ENCODE peak calls at places on chromosomes 16 and 17, in six cellular contexts. Q, G, M, I, R and J are unnamed samples.

GRCh38 chr16:24069036-24069590 is 187.0 kb upstream of the CACNG3 start:
- DNase-seq in Q (no peak), G (no peak), M (no peak), I (no peak), R (no peak), J (no peak)

GRCh38 chr16:73572135-73572534 is 524.2 kb upstream of the ZFHX3 start:
- DNase-seq in Q (peak), G (no peak), M (peak), I (peak), R (no peak), J (no peak)

GRCh38 chr17:225551-225950 is 44.1 kb upstream of the DOC2B start:
- DNase-seq in Q (no peak), G (no peak), M (no peak), I (peak), R (no peak), J (peak)

GRCh38 chr16:14071576-14072271 is 605 bp downstream of the MRTFB start:
- DNase-seq in Q (no peak), G (peak), M (no peak), I (no peak), R (peak), J (no peak)

GRCh38 chr17:68711858-68712257 is 110.7 kb upstream of the FAM20A start:
- DNase-seq in Q (no peak), G (no peak), M (no peak), I (no peak), R (no peak), J (no peak)

GRCh38 chr16:48075398-48075797 is 80.4 kb downstream of the ABCC12 start:
- DNase-seq in Q (no peak), G (peak), M (no peak), I (no peak), R (no peak), J (no peak)

GRCh38 chr16:48846277-48846676 is 236.3 kb upstream of the N4BP1 start:
- DNase-seq in Q (no peak), G (no peak), M (no peak), I (no peak), R (no peak), J (no peak)

GRCh38 chr16:4138735-4139134 is 22.5 kb upstream of the ADCY9 start:
- DNase-seq in Q (no peak), G (no peak), M (no peak), I (no peak), R (no peak), J (no peak)

GRCh38 chr17:17179371-17179827 is 26.7 kb downstream of the PLD6 start:
- DNase-seq in Q (no peak), G (no peak), M (no peak), I (no peak), R (no peak), J (no peak)

GRCh38 chr17:65941500-65941899 is 250.4 kb downstream of the CEP112 start:
- DNase-seq in Q (no peak), G (no peak), M (no peak), I (no peak), R (no peak), J (no peak)

GRCh38 chr17:55527520-55528118 is 16.4 kb upstream of the SMIM36 start:
- DNase-seq in Q (no peak), G (peak), M (peak), I (no peak), R (peak), J (peak)

GRCh38 chr17:78669975-78670518 is 92.9 kb upstream of the DNAH17 start:
- DNase-seq in Q (no peak), G (no peak), M (no peak), I (no peak), R (no peak), J (no peak)

GRCh38 chr17:5915337-5915736 is 154.8 kb upstream of the WSCD1 start:
- DNase-seq in Q (no peak), G (no peak), M (no peak), I (no peak), R (no peak), J (no peak)

GRCh38 chr16:11692171-11692570 is 23.9 kb downstream of the SNN start:
- DNase-seq in Q (no peak), G (no peak), M (no peak), I (no peak), R (no peak), J (no peak)

GRCh38 chr17:27888945-27889344 is 4.2 kb downstream of the LYRM9 start:
- DNase-seq in Q (peak), G (peak), M (peak), I (no peak), R (no peak), J (no peak)

GRCh38 chr16:85199880-85200279 is 87.6 kb upstream of the CIBAR2 start:
- DNase-seq in Q (no peak), G (no peak), M (no peak), I (no peak), R (no peak), J (no peak)

GRCh38 chr17:61477204-61477834 is 25.1 kb downstream of the TBX4 start:
- DNase-seq in Q (no peak), G (no peak), M (no peak), I (no peak), R (no peak), J (peak)

GRCh38 chr16:70250748-70251650 is 741 bp downstream of the EXOSC6 start:
- DNase-seq in Q (peak), G (peak), M (peak), I (peak), R (peak), J (no peak)

GRCh38 chr17:29722411-29723198 is 99.9 kb upstream of the CORO6 start:
- DNase-seq in Q (no peak), G (no peak), M (peak), I (peak), R (no peak), J (peak)

GRCh38 chr16:64090327-64090726 is 1031.5 kb downstream of the CDH11 start:
- DNase-seq in Q (no peak), G (no peak), M (no peak), I (no peak), R (no peak), J (no peak)

GRCh38 chr16:1090620-1091587 is 5.1 kb downstream of the C1QTNF8 start:
- DNase-seq in Q (no peak), G (peak), M (no peak), I (peak), R (no peak), J (no peak)

GRCh38 chr17:28346746-28347246 is 10.5 kb downstream of the POLDIP2 start:
- DNase-seq in Q (peak), G (peak), M (peak), I (no peak), R (no peak), J (peak)

GRCh38 chr17:83189013-83189672 is 109.7 kb downstream of the METRNL start:
- DNase-seq in Q (no peak), G (no peak), M (no peak), I (peak), R (no peak), J (peak)

GRCh38 chr17:488993-489757 is 136.6 kb upstream of the RPH3AL start:
- DNase-seq in Q (no peak), G (peak), M (no peak), I (no peak), R (no peak), J (peak)

GRCh38 chr16:30065943-30066881 is 652 bp downstream of the ALDOA start:
- DNase-seq in Q (no peak), G (no peak), M (peak), I (no peak), R (no peak), J (peak)

GRCh38 chr17:51091635-51092034 is 29.0 kb downstream of the SPAG9 start:
- DNase-seq in Q (no peak), G (no peak), M (no peak), I (no peak), R (no peak), J (no peak)

GRCh38 chr16:88315543-88316105 is 67.1 kb upstream of the ZNF469 start:
- DNase-seq in Q (peak), G (peak), M (peak), I (peak), R (peak), J (no peak)

GRCh38 chr16:2954647-2955381 is 9.3 kb upstream of the KREMEN2 start:
- DNase-seq in Q (no peak), G (no peak), M (no peak), I (no peak), R (no peak), J (no peak)

GRCh38 chr17:6559753-6560215 is 3.4 kb upstream of the PITPNM3 start:
- DNase-seq in Q (no peak), G (no peak), M (peak), I (no peak), R (no peak), J (peak)

GRCh38 chr17:66715076-66715675 is 119.7 kb upstream of the CACNG5 start:
- DNase-seq in Q (no peak), G (no peak), M (no peak), I (no peak), R (no peak), J (no peak)

GRCh38 chr17:45288825-45289224 is 26.9 kb upstream of the SPATA32 start:
- DNase-seq in Q (peak), G (no peak), M (no peak), I (peak), R (no peak), J (no peak)

GRCh38 chr16:88881090-88881580 is 14.7 kb upstream of the PABPN1L start:
- DNase-seq in Q (peak), G (no peak), M (no peak), I (no peak), R (no peak), J (no peak)

GRCh38 chr17:21019976-21020575 is 22.7 kb downstream of the USP22 start:
- DNase-seq in Q (peak), G (no peak), M (peak), I (no peak), R (no peak), J (no peak)

GRCh38 chr16:24111903-24112302 is 144.2 kb upstream of the CACNG3 start:
- DNase-seq in Q (no peak), G (no peak), M (no peak), I (no peak), R (no peak), J (no peak)

GRCh38 chr17:45787044-45787443 is 2.9 kb downstream of the CRHR1 start:
- DNase-seq in Q (no peak), G (no peak), M (no peak), I (no peak), R (no peak), J (no peak)

GRCh38 chr17:39705786-39706348 is 6.0 kb downstream of the ERBB2 start:
- DNase-seq in Q (peak), G (no peak), M (no peak), I (peak), R (no peak), J (no peak)

GRCh38 chr16:88870608-88871348 is 4.3 kb upstream of the PABPN1L start:
- DNase-seq in Q (no peak), G (no peak), M (no peak), I (no peak), R (no peak), J (no peak)

GRCh38 chr17:17419166-17419565 is 57.6 kb upstream of the MED9 start:
- DNase-seq in Q (no peak), G (no peak), M (no peak), I (no peak), R (no peak), J (no peak)

GRCh38 chr17:2711608-2712299 is at the start of gene CLUH:
- DNase-seq in Q (peak), G (peak), M (peak), I (peak), R (peak), J (peak)
- TF ChIP-seq POLR2A in Q (no peak), G (peak), M (peak), I (peak), R (peak), J (peak)

GRCh38 chr17:59434429-59434828 is 103.0 kb downstream of the YPEL2 start:
- DNase-seq in Q (no peak), G (no peak), M (no peak), I (no peak), R (no peak), J (no peak)

GRCh38 chr17:59439261-59439660 is 107.8 kb downstream of the YPEL2 start:
- DNase-seq in Q (no peak), G (no peak), M (no peak), I (no peak), R (no peak), J (no peak)

GRCh38 chr17:59435238-59435637 is 103.8 kb downstream of the YPEL2 start:
- DNase-seq in Q (no peak), G (no peak), M (no peak), I (no peak), R (no peak), J (no peak)

GRCh38 chr17:59437766-59438165 is 106.3 kb downstream of the YPEL2 start:
- DNase-seq in Q (no peak), G (no peak), M (no peak), I (no peak), R (no peak), J (no peak)

GRCh38 chr17:59436900-59437299 is 105.4 kb downstream of the YPEL2 start:
- DNase-seq in Q (no peak), G (no peak), M (peak), I (peak), R (no peak), J (no peak)
- TF ChIP-seq POLR2A in Q (no peak), G (no peak), M (no peak), I (no peak), R (no peak), J (no peak)

GRCh38 chr16:67419931-67420330 is 3.7 kb upstream of the ZDHHC1 start:
- DNase-seq in Q (no peak), G (no peak), M (no peak), I (no peak), R (no peak), J (no peak)

GRCh38 chr16:67417333-67418061 is 1.2 kb upstream of the ZDHHC1 start:
- DNase-seq in Q (no peak), G (no peak), M (no peak), I (no peak), R (no peak), J (no peak)

GRCh38 chr16:67413978-67414891 is 2.0 kb downstream of the ZDHHC1 start:
- DNase-seq in Q (no peak), G (no peak), M (peak), I (no peak), R (no peak), J (no peak)

GRCh38 chr16:67419502-67419901 is 3.2 kb upstream of the ZDHHC1 start:
- DNase-seq in Q (no peak), G (no peak), M (no peak), I (no peak), R (no peak), J (no peak)

GRCh38 chr16:67415872-67416793 is at the start of gene ZDHHC1:
- DNase-seq in Q (peak), G (no peak), M (peak), I (peak), R (peak), J (peak)
- TF ChIP-seq POLR2A in Q (no peak), G (no peak), M (peak), I (no peak), R (peak), J (peak)

DNA sequence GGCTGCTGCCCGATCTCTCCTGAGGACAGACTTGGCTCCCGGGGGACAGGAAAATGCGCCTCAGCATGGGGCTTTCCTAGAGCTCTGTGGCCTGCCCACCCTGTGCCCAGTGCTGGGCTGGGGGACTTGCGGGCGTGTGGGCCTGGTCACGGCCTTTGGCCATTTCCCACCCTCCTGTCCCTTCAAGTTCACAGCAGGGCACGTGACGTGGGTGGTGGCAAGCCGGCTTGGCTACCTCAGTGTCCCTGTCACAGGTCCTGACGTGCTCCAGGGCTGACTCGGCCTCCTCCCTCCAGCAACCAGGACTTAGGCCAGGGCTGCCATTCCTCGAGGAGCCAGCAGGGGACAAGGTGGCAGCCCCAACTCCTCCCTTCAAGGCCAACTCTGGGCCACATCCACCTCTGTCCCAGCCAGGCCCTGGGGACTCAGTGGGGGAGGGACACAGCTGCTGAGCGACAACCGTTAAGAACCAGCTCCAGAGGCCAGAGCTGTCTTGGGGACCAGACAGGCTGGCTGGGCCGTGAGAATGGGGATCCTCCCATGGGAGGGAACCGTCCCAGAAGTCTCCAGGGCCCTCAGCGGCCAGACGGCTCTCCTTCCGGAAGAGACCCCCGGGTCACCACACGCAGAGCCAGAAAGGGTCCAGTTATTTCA is 981 bp upstream of the UNC13D start:
- DNase-seq in Q (peak), G (peak), M (peak), I (peak), R (peak), J (no peak)
- TF ChIP-seq POLR2A in Q (peak), G (no peak), M (peak), I (no peak), R (no peak), J (no peak)

GRCh38 chr16:19086322-19087199 is 19.1 kb downstream of the COQ7 start:
- DNase-seq in Q (peak), G (peak), M (peak), I (peak), R (peak), J (peak)
- TF ChIP-seq POLR2A in Q (no peak), G (no peak), M (peak), I (no peak), R (peak), J (no peak)

GRCh38 chr17:76382803-76383644 is 1.4 kb upstream of the SPHK1 start:
- DNase-seq in Q (peak), G (peak), M (peak), I (peak), R (peak), J (no peak)
- TF ChIP-seq POLR2A in Q (no peak), G (no peak), M (no peak), I (no peak), R (peak), J (no peak)